ENCODE peak calls at places on chromosomes 11 and 22, in seven cellular contexts. One of them, this sample, is unnamed.

GRCh38 chr11:63709336-63709735 is 28.0 kb downstream of the RTN3 start:
- DNase-seq in trophoblast cell: no peak
- DNase-seq in mesendoderm: no peak
- DNase-seq in mesenchymal stem cell: no peak
- DNase-seq in IMR-90: peak
- DNase-seq in H9: no peak
- DNase-seq in H1: no peak
- DNase-seq in this sample: no peak

GRCh38 chr11:22798890-22799289 is 30.7 kb downstream of the SVIP start:
- DNase-seq in H1: no peak
- DNase-seq in mesenchymal stem cell: no peak
- DNase-seq in H9: no peak
- DNase-seq in IMR-90: no peak
- DNase-seq in mesendoderm: no peak
- DNase-seq in trophoblast cell: no peak
- DNase-seq in this sample: no peak

GRCh38 chr11:77200869-77201268 is 72.8 kb downstream of the MYO7A start:
- DNase-seq in IMR-90: no peak
- DNase-seq in H1: no peak
- DNase-seq in trophoblast cell: no peak
- DNase-seq in H9: no peak
- DNase-seq in mesendoderm: no peak
- DNase-seq in mesenchymal stem cell: no peak
- DNase-seq in this sample: no peak

GRCh38 chr11:111069076-111069475 is 176.4 kb upstream of the POU2AF2 start:
- DNase-seq in H1: peak
- DNase-seq in mesenchymal stem cell: peak
- DNase-seq in mesendoderm: peak
- DNase-seq in IMR-90: peak
- DNase-seq in H9: peak
- DNase-seq in trophoblast cell: no peak
- DNase-seq in this sample: no peak

GRCh38 chr11:95156916-95157568 is 67.4 kb downstream of the ENDOD1 start:
- DNase-seq in H1: no peak
- DNase-seq in trophoblast cell: no peak
- DNase-seq in mesenchymal stem cell: no peak
- DNase-seq in H9: no peak
- DNase-seq in IMR-90: no peak
- DNase-seq in mesendoderm: no peak
- DNase-seq in this sample: no peak

GRCh38 chr11:64209563-64209843 is 3.0 kb downstream of the FERMT3 start:
- DNase-seq in IMR-90: no peak
- DNase-seq in H1: no peak
- DNase-seq in mesenchymal stem cell: no peak
- DNase-seq in trophoblast cell: no peak
- DNase-seq in mesendoderm: no peak
- DNase-seq in H9: no peak
- DNase-seq in this sample: no peak

GRCh38 chr11:117284053-117284452 is 7.1 kb upstream of the BACE1-AS start:
- DNase-seq in IMR-90: no peak
- DNase-seq in H9: no peak
- DNase-seq in mesendoderm: no peak
- DNase-seq in mesenchymal stem cell: no peak
- DNase-seq in H1: no peak
- DNase-seq in trophoblast cell: no peak
- DNase-seq in this sample: no peak

GRCh38 chr11:69650081-69650831 is 9.3 kb downstream of the CCND1 start:
- DNase-seq in H1: no peak
- DNase-seq in mesenchymal stem cell: no peak
- DNase-seq in IMR-90: no peak
- DNase-seq in trophoblast cell: no peak
- DNase-seq in mesendoderm: no peak
- DNase-seq in H9: peak
- DNase-seq in this sample: no peak

GRCh38 chr11:93559681-93560080 is 16.5 kb upstream of the SMCO4 start:
- DNase-seq in trophoblast cell: no peak
- DNase-seq in mesendoderm: no peak
- DNase-seq in H9: no peak
- DNase-seq in mesenchymal stem cell: no peak
- DNase-seq in IMR-90: no peak
- DNase-seq in H1: no peak
- DNase-seq in this sample: no peak

GRCh38 chr11:20854214-20854613 is 184.8 kb downstream of the NELL1 start:
- DNase-seq in H9: no peak
- DNase-seq in trophoblast cell: no peak
- DNase-seq in mesenchymal stem cell: no peak
- DNase-seq in H1: no peak
- DNase-seq in mesendoderm: peak
- DNase-seq in IMR-90: no peak
- DNase-seq in this sample: peak

GRCh38 chr11:47272706-47273105 is 2.8 kb downstream of the MADD start:
- DNase-seq in H9: no peak
- DNase-seq in trophoblast cell: no peak
- DNase-seq in mesenchymal stem cell: peak
- DNase-seq in IMR-90: peak
- DNase-seq in mesendoderm: no peak
- DNase-seq in H1: no peak
- DNase-seq in this sample: no peak

GRCh38 chr11:59097113-59097708 is 9.8 kb upstream of the FAM111B start:
- DNase-seq in IMR-90: peak
- DNase-seq in trophoblast cell: peak
- DNase-seq in H9: peak
- DNase-seq in mesenchymal stem cell: peak
- DNase-seq in mesendoderm: peak
- DNase-seq in H1: no peak
- DNase-seq in this sample: peak

GRCh38 chr11:2578006-2578933 is 121.5 kb downstream of the KCNQ1OT1 start:
- DNase-seq in H1: no peak
- DNase-seq in H9: peak
- DNase-seq in trophoblast cell: no peak
- DNase-seq in mesenchymal stem cell: no peak
- DNase-seq in IMR-90: no peak
- DNase-seq in mesendoderm: no peak
- DNase-seq in this sample: no peak

GRCh38 chr22:50606126-50606525 is 5.5 kb downstream of the MAPK8IP2 start:
- DNase-seq in H9: no peak
- DNase-seq in trophoblast cell: no peak
- DNase-seq in mesenchymal stem cell: no peak
- DNase-seq in IMR-90: no peak
- DNase-seq in H1: no peak
- DNase-seq in mesendoderm: no peak
- DNase-seq in this sample: no peak

GRCh38 chr11:77967121-77967520 is 27.3 kb downstream of the INTS4 start:
- DNase-seq in mesendoderm: no peak
- DNase-seq in IMR-90: no peak
- DNase-seq in mesenchymal stem cell: no peak
- DNase-seq in trophoblast cell: no peak
- DNase-seq in H9: no peak
- DNase-seq in H1: no peak
- DNase-seq in this sample: no peak

GRCh38 chr22:30435674-30436126 is 10.1 kb downstream of the MTFP1 start:
- DNase-seq in trophoblast cell: no peak
- DNase-seq in mesendoderm: no peak
- DNase-seq in H9: no peak
- DNase-seq in H1: no peak
- DNase-seq in IMR-90: no peak
- DNase-seq in mesenchymal stem cell: no peak
- DNase-seq in this sample: no peak

GRCh38 chr22:37501610-37502341 is 15.6 kb upstream of the MFNG start:
- DNase-seq in trophoblast cell: no peak
- DNase-seq in IMR-90: peak
- DNase-seq in H1: no peak
- DNase-seq in H9: no peak
- DNase-seq in mesenchymal stem cell: peak
- DNase-seq in mesendoderm: peak
- DNase-seq in this sample: no peak

GRCh38 chr22:40345271-40345670 is 1.0 kb upstream of the ADSL start:
- DNase-seq in H9: no peak
- DNase-seq in mesendoderm: no peak
- DNase-seq in mesenchymal stem cell: peak
- DNase-seq in trophoblast cell: peak
- DNase-seq in IMR-90: peak
- DNase-seq in H1: no peak
- DNase-seq in this sample: no peak

GRCh38 chr11:20597924-20598484 is 1.4 kb upstream of the SLC6A5 start:
- DNase-seq in mesendoderm: no peak
- DNase-seq in IMR-90: no peak
- DNase-seq in H9: no peak
- DNase-seq in mesenchymal stem cell: no peak
- DNase-seq in H1: no peak
- DNase-seq in trophoblast cell: no peak
- DNase-seq in this sample: no peak

GRCh38 chr11:102760355-102761035 is 19.9 kb downstream of the MMP10 start:
- DNase-seq in IMR-90: peak
- DNase-seq in trophoblast cell: peak
- DNase-seq in H1: no peak
- DNase-seq in H9: no peak
- DNase-seq in mesenchymal stem cell: peak
- DNase-seq in mesendoderm: peak
- DNase-seq in this sample: no peak

GRCh38 chr11:69375316-69376154 is 81.6 kb downstream of the MYEOV start:
- DNase-seq in H9: no peak
- DNase-seq in mesenchymal stem cell: no peak
- DNase-seq in trophoblast cell: no peak
- DNase-seq in H1: no peak
- DNase-seq in mesendoderm: no peak
- DNase-seq in IMR-90: no peak
- DNase-seq in this sample: no peak

GRCh38 chr22:47396515-47396914 is 634.1 kb downstream of the TBC1D22A start:
- DNase-seq in mesenchymal stem cell: no peak
- DNase-seq in IMR-90: no peak
- DNase-seq in trophoblast cell: no peak
- DNase-seq in mesendoderm: no peak
- DNase-seq in H1: no peak
- DNase-seq in H9: no peak
- DNase-seq in this sample: no peak

GRCh38 chr11:10785146-10785474 is 23.6 kb downstream of the EIF4G2 start:
- DNase-seq in mesendoderm: peak
- DNase-seq in H9: no peak
- DNase-seq in IMR-90: no peak
- DNase-seq in trophoblast cell: no peak
- DNase-seq in mesenchymal stem cell: no peak
- DNase-seq in H1: no peak
- DNase-seq in this sample: no peak

GRCh38 chr11:2772544-2773031 is 72.8 kb upstream of the KCNQ1OT1 start:
- DNase-seq in IMR-90: peak
- DNase-seq in trophoblast cell: no peak
- DNase-seq in H9: no peak
- DNase-seq in mesendoderm: no peak
- DNase-seq in H1: no peak
- DNase-seq in mesenchymal stem cell: peak
- DNase-seq in this sample: no peak

DNA sequence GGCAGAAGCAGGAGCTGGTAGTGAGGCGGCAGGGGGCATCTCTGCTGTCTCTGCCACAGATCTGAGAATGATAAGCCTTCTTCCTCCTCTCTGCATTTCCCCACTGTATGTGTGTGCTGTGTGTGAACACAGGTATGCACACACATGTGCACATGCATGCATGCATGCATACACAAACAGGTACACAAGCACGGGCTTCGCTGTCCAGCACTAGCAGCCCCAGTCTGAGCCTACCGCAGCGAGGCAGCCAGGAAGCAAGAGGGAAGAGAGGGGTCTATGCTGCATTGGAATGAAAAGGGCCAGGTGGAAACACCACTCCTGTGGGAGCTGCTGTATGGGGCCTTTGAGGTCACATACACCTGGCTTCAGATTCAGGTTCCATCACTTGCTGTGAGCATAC is 62.4 kb downstream of the TMPRSS5 start:
- DNase-seq in mesendoderm: no peak
- DNase-seq in trophoblast cell: no peak
- DNase-seq in IMR-90: no peak
- DNase-seq in H9: no peak
- DNase-seq in mesenchymal stem cell: no peak
- DNase-seq in H1: no peak
- DNase-seq in this sample: no peak
- H3K23ac ChIP-seq in mesendoderm: no peak
- H3K23ac ChIP-seq in trophoblast cell: no peak
- H3K23ac ChIP-seq in IMR-90: no peak
- H3K23ac ChIP-seq in H9: no peak
- H3K23ac ChIP-seq in mesenchymal stem cell: no peak
- H3K23ac ChIP-seq in H1: no peak
- H3K23ac ChIP-seq in this sample: no peak

GRCh38 chr11:127600674-127601073 is 600.1 kb upstream of the KIRREL3 start:
- DNase-seq in trophoblast cell: no peak
- DNase-seq in mesendoderm: no peak
- DNase-seq in IMR-90: no peak
- DNase-seq in mesenchymal stem cell: no peak
- DNase-seq in H1: no peak
- DNase-seq in H9: no peak
- DNase-seq in this sample: no peak
- H2BK5ac ChIP-seq in trophoblast cell: no peak
- H2BK5ac ChIP-seq in mesendoderm: no peak
- H2BK5ac ChIP-seq in IMR-90: no peak
- H2BK5ac ChIP-seq in mesenchymal stem cell: no peak
- H2BK5ac ChIP-seq in H1: no peak
- H2BK5ac ChIP-seq in H9: no peak
- H2BK5ac ChIP-seq in this sample: no peak

GRCh38 chr22:44207981-44208317 is 27.2 kb downstream of the PARVG start:
- DNase-seq in IMR-90: no peak
- DNase-seq in trophoblast cell: no peak
- DNase-seq in H1: no peak
- DNase-seq in H9: no peak
- DNase-seq in mesendoderm: no peak
- DNase-seq in mesenchymal stem cell: no peak
- DNase-seq in this sample: no peak
- H3K23ac ChIP-seq in IMR-90: no peak
- H3K23ac ChIP-seq in trophoblast cell: no peak
- H3K23ac ChIP-seq in H1: no peak
- H3K23ac ChIP-seq in H9: no peak
- H3K23ac ChIP-seq in mesendoderm: no peak
- H3K23ac ChIP-seq in mesenchymal stem cell: no peak
- H3K23ac ChIP-seq in this sample: no peak

GRCh38 chr11:87232320-87232719 is 194.6 kb downstream of the TMEM135 start:
- DNase-seq in trophoblast cell: no peak
- DNase-seq in mesenchymal stem cell: no peak
- DNase-seq in mesendoderm: no peak
- DNase-seq in H9: no peak
- DNase-seq in H1: no peak
- DNase-seq in IMR-90: no peak
- DNase-seq in this sample: no peak
- H2BK5ac ChIP-seq in trophoblast cell: no peak
- H2BK5ac ChIP-seq in mesenchymal stem cell: no peak
- H2BK5ac ChIP-seq in mesendoderm: no peak
- H2BK5ac ChIP-seq in H9: no peak
- H2BK5ac ChIP-seq in H1: no peak
- H2BK5ac ChIP-seq in IMR-90: no peak
- H2BK5ac ChIP-seq in this sample: no peak

GRCh38 chr11:13343067-13343466 is 65.5 kb downstream of the BMAL1 start:
- DNase-seq in mesendoderm: no peak
- DNase-seq in IMR-90: no peak
- DNase-seq in H9: no peak
- DNase-seq in mesenchymal stem cell: no peak
- DNase-seq in H1: no peak
- DNase-seq in trophoblast cell: no peak
- DNase-seq in this sample: no peak
- H3K23ac ChIP-seq in mesendoderm: no peak
- H3K23ac ChIP-seq in IMR-90: no peak
- H3K23ac ChIP-seq in H9: no peak
- H3K23ac ChIP-seq in mesenchymal stem cell: no peak
- H3K23ac ChIP-seq in H1: no peak
- H3K23ac ChIP-seq in trophoblast cell: no peak
- H3K23ac ChIP-seq in this sample: no peak

GRCh38 chr11:28860898-28861297 is 752.7 kb downstream of the METTL15 start:
- DNase-seq in H1: no peak
- DNase-seq in trophoblast cell: no peak
- DNase-seq in IMR-90: peak
- DNase-seq in mesendoderm: peak
- DNase-seq in mesenchymal stem cell: peak
- DNase-seq in H9: no peak
- DNase-seq in this sample: no peak
- H2BK5ac ChIP-seq in H1: no peak
- H2BK5ac ChIP-seq in trophoblast cell: no peak
- H2BK5ac ChIP-seq in IMR-90: peak
- H2BK5ac ChIP-seq in mesendoderm: no peak
- H2BK5ac ChIP-seq in mesenchymal stem cell: no peak
- H2BK5ac ChIP-seq in H9: no peak
- H2BK5ac ChIP-seq in this sample: no peak

This sample was measured in neuronal stem cell.